ENCODE peak calls at places on chromosomes 1 and 21, in five cellular contexts. N is BJ, K is lower lobe of right lung, E is cardiac fibroblast, B is GM12864. X is an unnamed sample.

GRCh38 chr1:25091671-25092070 is 140.6 kb downstream of the SYF2 start:
- DNase-seq in N (no peak), B (no peak), E (no peak), K (no peak), X (no peak)

GRCh38 chr1:62621907-62622306 is 24.6 kb downstream of the ANGPTL3 start:
- DNase-seq in N (peak; percentile 88), E (peak; percentile 90), K (no peak), B (peak; percentile 24), X (peak; percentile 54)

GRCh38 chr21:39472211-39472610 is 20.4 kb downstream of the SH3BGR start:
- DNase-seq in K (no peak), E (no peak), N (no peak), B (no peak), X (no peak)

GRCh38 chr1:202351725-202352124 is 3.2 kb downstream of the PPP1R12B start:
- DNase-seq in B (no peak), K (no peak), E (peak; percentile 45), N (no peak), X (no peak)

GRCh38 chr1:12172959-12173358 is 6.2 kb downstream of the TNFRSF1B start:
- DNase-seq in N (no peak), K (no peak), B (no peak), E (no peak), X (no peak)

GRCh38 chr1:157110686-157111085 is 11.1 kb upstream of the ETV3L start:
- DNase-seq in K (no peak), E (no peak), N (no peak), B (no peak), X (no peak)

GRCh38 chr1:203512830-203513578 is 19.1 kb downstream of the OPTC start:
- DNase-seq in E (peak; percentile 90), K (no peak), N (peak; percentile 93), B (no peak), X (peak; percentile 4)

GRCh38 chr21:15552914-15553491 is 176.8 kb upstream of the USP25 start:
- DNase-seq in N (no peak), K (no peak), E (peak; percentile 26), B (no peak), X (no peak)

GRCh38 chr1:39901486-39902120 is at the start of gene MYCL:
- DNase-seq in E (no peak), K (peak; percentile 92), B (peak; percentile 60), N (no peak), X (peak; percentile 93)

GRCh38 chr1:7962636-7963377 is 1.3 kb downstream of the PARK7 start:
- DNase-seq in B (no peak), N (no peak), E (no peak), K (no peak), X (peak; percentile 27)
- H3K4me3 ChIP-seq in B (peak overlapping the region; percentile 69), N (peak overlapping the region; percentile 85), E (peak overlapping the region; percentile 71), K (peak overlapping the region; percentile 86), X (peak overlapping the region; percentile 72)

DNA sequence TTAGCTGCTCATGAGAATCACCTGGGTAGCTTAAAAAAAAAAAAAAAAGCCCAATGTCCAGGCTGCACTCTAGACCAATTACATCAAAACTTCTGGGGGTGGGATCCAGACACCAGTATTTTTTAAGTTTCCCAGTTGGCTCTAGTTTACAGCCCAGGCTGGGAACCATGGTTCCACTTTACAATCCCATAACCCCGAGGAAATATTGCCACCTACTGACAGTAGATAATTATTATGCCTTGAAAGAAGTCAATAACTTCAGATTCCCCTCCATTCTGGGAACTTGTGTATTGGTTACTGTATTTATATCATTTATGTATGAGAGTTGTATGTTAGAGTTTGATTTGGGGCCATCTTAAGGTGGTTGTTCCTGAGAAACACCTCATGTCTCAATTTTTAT is 100.2 kb downstream of the SPATA46 start:
- DNase-seq in K (no peak), N (no peak), E (peak; percentile 62), B (no peak), X (peak; percentile 23)
- TF ChIP-seq CTCF in K (no peak), N (peak; percentile 53), E (peak; percentile 18), B (peak; percentile 17), X (peak; percentile 21)

DNA sequence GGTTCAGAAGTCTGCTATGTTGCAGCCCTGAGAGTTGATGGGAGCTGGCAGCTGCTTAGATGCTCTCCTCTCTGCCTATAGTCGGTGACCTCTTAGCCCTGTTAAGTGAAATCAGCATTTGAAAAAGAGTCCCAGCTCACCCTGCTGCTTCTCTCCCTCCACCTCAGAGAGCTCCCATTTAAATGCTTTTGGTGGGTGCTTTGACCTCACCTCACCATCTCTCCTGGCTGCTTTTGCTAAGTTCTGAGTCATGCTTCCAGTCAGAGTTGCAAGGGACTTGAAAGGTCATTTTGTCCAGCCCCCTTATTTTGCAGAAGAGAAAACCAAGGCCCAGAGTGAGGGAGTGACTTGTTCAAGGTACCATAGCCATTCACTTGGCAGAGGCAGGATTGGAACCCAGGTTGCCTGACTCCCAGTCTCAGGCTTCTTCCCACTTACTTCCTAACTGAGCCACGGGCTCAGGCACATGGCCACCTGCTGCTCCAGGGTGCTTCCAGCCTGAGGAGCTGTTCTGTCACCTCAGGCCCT is 3.3 kb downstream of the MAPKAPK2 start:
- DNase-seq in N (no peak), E (peak; percentile 54), B (no peak), K (no peak), X (no peak)
- H3K4me3 ChIP-seq in N (peak overlapping the region; percentile 5), E (peak overlapping the region; percentile 3), B (no peak overlapping the region), K (no peak overlapping the region), X (no peak overlapping the region)

GRCh38 chr1:5227114-5227513 is 572.7 kb downstream of the AJAP1 start:
- DNase-seq in K (no peak), N (no peak), E (no peak), B (no peak), X (no peak)

GRCh38 chr1:5235355-5235899 is 581.0 kb downstream of the AJAP1 start:
- DNase-seq in N (no peak), B (no peak), K (no peak), E (no peak), X (no peak)

GRCh38 chr1:5238351-5239123 is 584.1 kb downstream of the AJAP1 start:
- DNase-seq in E (no peak), B (no peak), N (no peak), K (no peak), X (no peak)

DNA sequence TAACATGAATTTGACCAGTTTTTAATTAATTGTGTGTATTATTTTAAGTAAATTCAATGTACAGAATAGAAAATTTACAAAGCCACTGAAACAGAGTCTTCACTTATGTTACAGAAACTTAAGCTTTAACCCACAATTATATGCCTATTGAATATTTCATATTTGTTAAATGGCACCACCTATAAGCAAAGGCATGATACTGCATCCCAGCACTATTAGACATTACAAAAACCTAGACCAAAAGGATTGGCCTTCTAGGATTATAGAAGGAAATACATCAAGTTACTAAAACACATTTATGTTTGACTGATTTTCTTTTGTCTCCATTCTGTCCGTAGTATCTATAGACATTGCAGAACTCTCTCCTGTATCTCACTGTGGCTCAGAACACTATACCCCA is 578.1 kb downstream of the AJAP1 start:
- DNase-seq in B (no peak), K (no peak), E (no peak), N (no peak), X (no peak)
- TF ChIP-seq CTCF in B (no peak), K (no peak), E (no peak), N (no peak), X (no peak)

GRCh38 chr1:27940870-27941269 is 6.1 kb downstream of the SMPDL3B start:
- DNase-seq in E (no peak), K (no peak), B (no peak), N (no peak), X (no peak)
- H3K4me3 ChIP-seq in E (no peak overlapping the region), K (no peak overlapping the region), B (no peak overlapping the region), N (no peak overlapping the region), X (no peak overlapping the region)

GRCh38 chr1:245937316-245938045 is 569.6 kb downstream of the SMYD3 start:
- DNase-seq in E (no peak), B (no peak), K (no peak), N (no peak), X (no peak)
- TF ChIP-seq CTCF in E (no peak), B (no peak), K (no peak), N (no peak), X (no peak)

GRCh38 chr1:246689409-246689997 is 34.7 kb upstream of the SCCPDH start:
- DNase-seq in K (peak; percentile 72), E (peak; percentile 77), B (peak; percentile 51), N (no peak), X (peak; percentile 76)
- H3K4me3 ChIP-seq in K (peak overlapping the region; percentile 40), E (peak overlapping the region; percentile 18), B (peak overlapping the region; percentile 32), N (peak overlapping the region; percentile 38), X (no peak overlapping the region)

GRCh38 chr1:244414543-244414942 is 37.2 kb downstream of the ADSS2 start:
- DNase-seq in N (no peak), K (no peak), B (no peak), E (peak; percentile 79), X (no peak)
- TF ChIP-seq CTCF in N (peak; percentile 19), K (no peak), B (no peak), E (peak; percentile 66), X (no peak)

GRCh38 chr1:159935719-159936283 is 9.6 kb downstream of the IGSF9 start:
- DNase-seq in E (no peak), N (no peak), K (no peak), B (no peak), X (no peak)

GRCh38 chr1:159936284-159936904 is 9.0 kb downstream of the IGSF9 start:
- DNase-seq in K (peak; percentile 79), N (no peak), E (peak; percentile 64), B (no peak), X (peak; percentile 72)

GRCh38 chr1:159938221-159938852 is 7.1 kb downstream of the IGSF9 start:
- DNase-seq in E (no peak), B (no peak), K (no peak), N (no peak), X (peak; percentile 36)

GRCh38 chr1:159938905-159939587 is 6.4 kb downstream of the IGSF9 start:
- DNase-seq in E (no peak), B (no peak), K (no peak), N (no peak), X (no peak)

GRCh38 chr1:159937014-159937750 is 8.2 kb downstream of the IGSF9 start:
- DNase-seq in B (no peak), K (no peak), N (no peak), E (no peak), X (peak; percentile 42)
- H3K4me3 ChIP-seq in B (no peak overlapping the region), K (no peak overlapping the region), N (no peak overlapping the region), E (no peak overlapping the region), X (no peak overlapping the region)